ENCODE peak calls at places on chromosomes 1 and 21, in nine cellular contexts. One of them, this sample, is unnamed.

GRCh38 chr1:152182431-152182830 is 23.4 kb upstream of the RPTN start:
- DNase-seq in tibial artery: no peak
- DNase-seq in progenitor cell of endocrine pancreas: no peak
- DNase-seq in Calu3: peak
- DNase-seq in omental fat pad: no peak
- DNase-seq in psoas muscle: no peak
- DNase-seq in A549: peak
- DNase-seq in osteocyte: no peak
- DNase-seq in fibroblast of the aortic adventitia: peak
- DNase-seq in this sample: no peak

GRCh38 chr1:204282801-204283200 is 69.0 kb upstream of the GOLT1A start:
- DNase-seq in progenitor cell of endocrine pancreas: no peak
- DNase-seq in omental fat pad: no peak
- DNase-seq in Calu3: no peak
- DNase-seq in A549: no peak
- DNase-seq in osteocyte: no peak
- DNase-seq in tibial artery: no peak
- DNase-seq in fibroblast of the aortic adventitia: no peak
- DNase-seq in psoas muscle: no peak
- DNase-seq in this sample: no peak

GRCh38 chr1:100847481-100847880 is 47.2 kb downstream of the EXTL2 start:
- DNase-seq in A549: no peak
- DNase-seq in psoas muscle: no peak
- DNase-seq in fibroblast of the aortic adventitia: peak
- DNase-seq in tibial artery: no peak
- DNase-seq in omental fat pad: no peak
- DNase-seq in osteocyte: no peak
- DNase-seq in Calu3: no peak
- DNase-seq in progenitor cell of endocrine pancreas: no peak
- DNase-seq in this sample: no peak

GRCh38 chr1:228012555-228012954 is 5.8 kb downstream of the WNT3A start:
- DNase-seq in omental fat pad: no peak
- DNase-seq in tibial artery: peak
- DNase-seq in progenitor cell of endocrine pancreas: no peak
- DNase-seq in A549: no peak
- DNase-seq in Calu3: no peak
- DNase-seq in fibroblast of the aortic adventitia: no peak
- DNase-seq in psoas muscle: no peak
- DNase-seq in osteocyte: peak
- DNase-seq in this sample: no peak

GRCh38 chr1:234721476-234722266 is 111.7 kb upstream of the IRF2BP2 start:
- DNase-seq in A549: no peak
- DNase-seq in Calu3: no peak
- DNase-seq in fibroblast of the aortic adventitia: peak
- DNase-seq in psoas muscle: no peak
- DNase-seq in osteocyte: no peak
- DNase-seq in tibial artery: peak
- DNase-seq in progenitor cell of endocrine pancreas: no peak
- DNase-seq in omental fat pad: no peak
- DNase-seq in this sample: no peak

GRCh38 chr1:111656093-111657017 is 36.8 kb downstream of the RAP1A start:
- DNase-seq in tibial artery: no peak
- DNase-seq in fibroblast of the aortic adventitia: peak
- DNase-seq in omental fat pad: no peak
- DNase-seq in psoas muscle: no peak
- DNase-seq in progenitor cell of endocrine pancreas: no peak
- DNase-seq in A549: peak
- DNase-seq in osteocyte: no peak
- DNase-seq in Calu3: peak
- DNase-seq in this sample: peak

GRCh38 chr1:178536329-178536728 is 23.4 kb downstream of the TEX35 start:
- DNase-seq in fibroblast of the aortic adventitia: no peak
- DNase-seq in A549: no peak
- DNase-seq in progenitor cell of endocrine pancreas: no peak
- DNase-seq in omental fat pad: no peak
- DNase-seq in Calu3: no peak
- DNase-seq in tibial artery: peak
- DNase-seq in psoas muscle: no peak
- DNase-seq in osteocyte: no peak
- DNase-seq in this sample: no peak

GRCh38 chr1:17359031-17359430 is 13.0 kb upstream of the PADI6 start:
- DNase-seq in fibroblast of the aortic adventitia: no peak
- DNase-seq in tibial artery: no peak
- DNase-seq in progenitor cell of endocrine pancreas: no peak
- DNase-seq in omental fat pad: no peak
- DNase-seq in Calu3: no peak
- DNase-seq in A549: no peak
- DNase-seq in psoas muscle: no peak
- DNase-seq in osteocyte: no peak
- DNase-seq in this sample: no peak

GRCh38 chr1:93659805-93660479 is 21.7 kb downstream of the BCAR3 start:
- DNase-seq in tibial artery: peak
- DNase-seq in osteocyte: no peak
- DNase-seq in fibroblast of the aortic adventitia: peak
- DNase-seq in Calu3: no peak
- DNase-seq in omental fat pad: no peak
- DNase-seq in A549: no peak
- DNase-seq in progenitor cell of endocrine pancreas: no peak
- DNase-seq in psoas muscle: no peak
- DNase-seq in this sample: no peak

GRCh38 chr1:228004887-228005462 is 1.8 kb upstream of the WNT3A start:
- DNase-seq in omental fat pad: no peak
- DNase-seq in osteocyte: no peak
- DNase-seq in fibroblast of the aortic adventitia: no peak
- DNase-seq in progenitor cell of endocrine pancreas: no peak
- DNase-seq in psoas muscle: no peak
- DNase-seq in tibial artery: peak
- DNase-seq in A549: no peak
- DNase-seq in Calu3: no peak
- DNase-seq in this sample: no peak

GRCh38 chr1:66564250-66564649 is 30.3 kb downstream of the SGIP1 start:
- DNase-seq in tibial artery: no peak
- DNase-seq in fibroblast of the aortic adventitia: peak
- DNase-seq in progenitor cell of endocrine pancreas: no peak
- DNase-seq in osteocyte: no peak
- DNase-seq in omental fat pad: no peak
- DNase-seq in psoas muscle: no peak
- DNase-seq in Calu3: peak
- DNase-seq in A549: peak
- DNase-seq in this sample: no peak

GRCh38 chr1:157497284-157497683 is 55.0 kb downstream of the FCRL5 start:
- DNase-seq in fibroblast of the aortic adventitia: no peak
- DNase-seq in progenitor cell of endocrine pancreas: no peak
- DNase-seq in psoas muscle: no peak
- DNase-seq in osteocyte: no peak
- DNase-seq in A549: no peak
- DNase-seq in omental fat pad: no peak
- DNase-seq in Calu3: no peak
- DNase-seq in tibial artery: no peak
- DNase-seq in this sample: no peak

GRCh38 chr1:14545422-14546025 is 53.0 kb upstream of the KAZN start:
- DNase-seq in tibial artery: no peak
- DNase-seq in progenitor cell of endocrine pancreas: no peak
- DNase-seq in omental fat pad: no peak
- DNase-seq in fibroblast of the aortic adventitia: no peak
- DNase-seq in osteocyte: no peak
- DNase-seq in Calu3: no peak
- DNase-seq in psoas muscle: no peak
- DNase-seq in A549: no peak
- DNase-seq in this sample: no peak

GRCh38 chr1:59178339-59178744 is 118.6 kb upstream of the FGGY start:
- DNase-seq in fibroblast of the aortic adventitia: peak
- DNase-seq in Calu3: no peak
- DNase-seq in osteocyte: no peak
- DNase-seq in A549: no peak
- DNase-seq in progenitor cell of endocrine pancreas: no peak
- DNase-seq in tibial artery: peak
- DNase-seq in omental fat pad: no peak
- DNase-seq in psoas muscle: peak
- DNase-seq in this sample: no peak

GRCh38 chr1:235246022-235246948 is 81.7 kb downstream of the ARID4B start:
- DNase-seq in psoas muscle: no peak
- DNase-seq in Calu3: no peak
- DNase-seq in fibroblast of the aortic adventitia: peak
- DNase-seq in A549: no peak
- DNase-seq in osteocyte: no peak
- DNase-seq in omental fat pad: no peak
- DNase-seq in progenitor cell of endocrine pancreas: no peak
- DNase-seq in tibial artery: no peak
- DNase-seq in this sample: no peak

GRCh38 chr21:25503981-25504380 is 103.3 kb downstream of the MRPL39 start:
- DNase-seq in A549: no peak
- DNase-seq in psoas muscle: no peak
- DNase-seq in osteocyte: no peak
- DNase-seq in Calu3: no peak
- DNase-seq in tibial artery: no peak
- DNase-seq in omental fat pad: no peak
- DNase-seq in progenitor cell of endocrine pancreas: no peak
- DNase-seq in fibroblast of the aortic adventitia: no peak
- DNase-seq in this sample: no peak

GRCh38 chr1:116902718-116903390 is 6.9 kb upstream of the PTGFRN start:
- DNase-seq in A549: no peak
- DNase-seq in tibial artery: no peak
- DNase-seq in osteocyte: no peak
- DNase-seq in psoas muscle: no peak
- DNase-seq in progenitor cell of endocrine pancreas: no peak
- DNase-seq in omental fat pad: no peak
- DNase-seq in Calu3: no peak
- DNase-seq in fibroblast of the aortic adventitia: no peak
- DNase-seq in this sample: no peak

GRCh38 chr1:10791117-10791951 is 5.1 kb downstream of the CASZ1 start:
- DNase-seq in psoas muscle: no peak
- DNase-seq in fibroblast of the aortic adventitia: no peak
- DNase-seq in progenitor cell of endocrine pancreas: no peak
- DNase-seq in A549: no peak
- DNase-seq in tibial artery: no peak
- DNase-seq in osteocyte: no peak
- DNase-seq in Calu3: no peak
- DNase-seq in omental fat pad: no peak
- DNase-seq in this sample: no peak

GRCh38 chr1:234774971-234775370 is 165.0 kb upstream of the IRF2BP2 start:
- DNase-seq in psoas muscle: no peak
- DNase-seq in progenitor cell of endocrine pancreas: no peak
- DNase-seq in Calu3: no peak
- DNase-seq in fibroblast of the aortic adventitia: peak
- DNase-seq in tibial artery: no peak
- DNase-seq in osteocyte: peak
- DNase-seq in A549: no peak
- DNase-seq in omental fat pad: no peak
- DNase-seq in this sample: no peak

GRCh38 chr1:55197106-55197505 is 18.1 kb downstream of the USP24 start:
- DNase-seq in fibroblast of the aortic adventitia: no peak
- DNase-seq in Calu3: no peak
- DNase-seq in progenitor cell of endocrine pancreas: no peak
- DNase-seq in osteocyte: no peak
- DNase-seq in omental fat pad: no peak
- DNase-seq in psoas muscle: no peak
- DNase-seq in A549: no peak
- DNase-seq in tibial artery: no peak
- DNase-seq in this sample: no peak

DNA sequence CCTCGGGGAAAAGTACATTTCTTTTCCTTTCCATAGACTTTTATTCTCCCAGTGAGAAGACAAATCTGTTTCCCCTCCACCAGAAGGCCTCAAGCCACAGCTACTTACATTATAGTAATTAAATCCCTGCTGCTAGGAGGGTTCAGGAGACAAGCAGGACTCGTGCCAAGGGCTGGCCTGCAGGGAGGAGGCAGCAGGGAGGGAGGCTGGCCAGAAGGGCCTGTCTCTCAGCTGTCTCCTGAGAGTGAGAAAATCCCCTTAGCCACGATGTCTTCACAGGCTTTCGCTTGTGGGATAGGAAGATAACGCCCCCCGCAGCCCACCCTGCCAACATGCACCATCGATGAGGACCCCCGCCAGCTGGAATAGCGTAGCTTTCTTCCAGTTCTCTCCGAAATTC is 14.0 kb downstream of the KCNN3 start:
- DNase-seq in fibroblast of the aortic adventitia: no peak
- DNase-seq in A549: no peak
- DNase-seq in omental fat pad: no peak
- DNase-seq in osteocyte: no peak
- DNase-seq in tibial artery: no peak
- DNase-seq in progenitor cell of endocrine pancreas: no peak
- DNase-seq in Calu3: no peak
- DNase-seq in psoas muscle: peak
- DNase-seq in this sample: no peak
- TF ChIP-seq CTCF in fibroblast of the aortic adventitia: no peak
- TF ChIP-seq CTCF in A549: no peak
- TF ChIP-seq CTCF in omental fat pad: no peak
- TF ChIP-seq CTCF in osteocyte: no peak
- TF ChIP-seq CTCF in tibial artery: no peak
- TF ChIP-seq CTCF in progenitor cell of endocrine pancreas: no peak
- TF ChIP-seq CTCF in Calu3: no peak
- TF ChIP-seq CTCF in psoas muscle: no peak
- TF ChIP-seq CTCF in this sample: no peak

DNA sequence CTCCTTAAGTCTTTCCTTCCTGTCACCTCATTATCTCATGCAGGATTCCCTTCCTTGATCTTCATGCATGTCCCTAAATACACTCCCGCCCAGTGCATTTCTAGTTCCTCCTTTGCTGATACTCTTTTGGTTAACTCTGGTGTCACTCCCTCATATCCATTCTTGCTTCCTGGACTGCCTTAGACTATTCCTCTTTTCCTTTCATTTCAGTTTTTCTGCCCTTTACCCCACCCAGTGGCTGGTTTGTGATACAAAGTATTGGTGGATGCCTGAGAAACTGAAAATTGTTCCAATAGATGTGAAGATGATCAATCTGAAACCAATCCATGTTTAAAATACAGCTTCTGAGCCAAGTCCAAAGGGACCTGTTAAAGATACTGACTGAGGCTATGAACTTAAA is 553.8 kb upstream of the CAMK1G start:
- DNase-seq in fibroblast of the aortic adventitia: peak
- DNase-seq in psoas muscle: no peak
- DNase-seq in progenitor cell of endocrine pancreas: no peak
- DNase-seq in Calu3: no peak
- DNase-seq in A549: no peak
- DNase-seq in omental fat pad: no peak
- DNase-seq in osteocyte: no peak
- DNase-seq in tibial artery: no peak
- DNase-seq in this sample: no peak
- TF ChIP-seq CTCF in fibroblast of the aortic adventitia: peak
- TF ChIP-seq CTCF in psoas muscle: no peak
- TF ChIP-seq CTCF in progenitor cell of endocrine pancreas: peak
- TF ChIP-seq CTCF in Calu3: no peak
- TF ChIP-seq CTCF in A549: no peak
- TF ChIP-seq CTCF in omental fat pad: no peak
- TF ChIP-seq CTCF in osteocyte: peak
- TF ChIP-seq CTCF in tibial artery: no peak
- TF ChIP-seq CTCF in this sample: peak

GRCh38 chr1:232139444-232139843 is 490.5 kb downstream of the SIPA1L2 start:
- DNase-seq in osteocyte: no peak
- DNase-seq in tibial artery: no peak
- DNase-seq in A549: no peak
- DNase-seq in Calu3: no peak
- DNase-seq in omental fat pad: no peak
- DNase-seq in psoas muscle: no peak
- DNase-seq in progenitor cell of endocrine pancreas: no peak
- DNase-seq in fibroblast of the aortic adventitia: no peak
- DNase-seq in this sample: no peak
- TF ChIP-seq CTCF in osteocyte: no peak
- TF ChIP-seq CTCF in tibial artery: no peak
- TF ChIP-seq CTCF in A549: no peak
- TF ChIP-seq CTCF in Calu3: no peak
- TF ChIP-seq CTCF in omental fat pad: no peak
- TF ChIP-seq CTCF in psoas muscle: no peak
- TF ChIP-seq CTCF in progenitor cell of endocrine pancreas: no peak
- TF ChIP-seq CTCF in fibroblast of the aortic adventitia: no peak
- TF ChIP-seq CTCF in this sample: no peak

GRCh38 chr1:156012051-156012817 is 8.5 kb downstream of the SSR2 start:
- DNase-seq in progenitor cell of endocrine pancreas: no peak
- DNase-seq in osteocyte: no peak
- DNase-seq in Calu3: no peak
- DNase-seq in omental fat pad: no peak
- DNase-seq in tibial artery: no peak
- DNase-seq in A549: no peak
- DNase-seq in fibroblast of the aortic adventitia: no peak
- DNase-seq in psoas muscle: no peak
- DNase-seq in this sample: no peak
- TF ChIP-seq CTCF in progenitor cell of endocrine pancreas: no peak
- TF ChIP-seq CTCF in osteocyte: no peak
- TF ChIP-seq CTCF in Calu3: no peak
- TF ChIP-seq CTCF in omental fat pad: no peak
- TF ChIP-seq CTCF in tibial artery: no peak
- TF ChIP-seq CTCF in A549: no peak
- TF ChIP-seq CTCF in fibroblast of the aortic adventitia: no peak
- TF ChIP-seq CTCF in psoas muscle: no peak
- TF ChIP-seq CTCF in this sample: no peak

This sample was measured in neural crest cell.